ENCODE peak calls at places on chromosomes 2 and 18, in four cellular contexts. E is M059J, I is NCI-H510A treated with DMSO at 0.1 percent for 48 hours, A is LoVo. Y is an unnamed sample.
A peak's percentile ranks its signal among the peaks of the same experiment; 100 is the strongest.

GRCh38 chr2:239278941-239279365 is 121.9 kb downstream of the HDAC4 start:
- DNase-seq in E (no peak), A (no peak), I (no peak), Y (no peak)

GRCh38 chr2:25265022-25265421 is 76.7 kb downstream of the DNMT3A start:
- DNase-seq in I (no peak), E (no peak), A (no peak), Y (no peak)

GRCh38 chr2:120400546-120400945 is 54.6 kb downstream of the INHBB start:
- DNase-seq in E (no peak), A (no peak), I (no peak), Y (no peak)

GRCh38 chr2:240967681-240968621 is 30.5 kb upstream of the SNED1 start:
- DNase-seq in A (no peak), E (no peak), I (no peak), Y (no peak)

GRCh38 chr2:139217641-139218040 is 437.5 kb upstream of the NXPH2 start:
- DNase-seq in I (peak; percentile 44), E (no peak), A (no peak), Y (no peak)

GRCh38 chr18:78421392-78421791 is 558.2 kb upstream of the SALL3 start:
- DNase-seq in E (no peak), A (no peak), I (no peak), Y (no peak)

GRCh38 chr2:229870903-229871650 is 50.7 kb downstream of the TRIP12 start:
- DNase-seq in A (no peak), I (no peak), E (peak; percentile 74), Y (peak; percentile 35)

GRCh38 chr2:190119257-190119656 is 56.7 kb upstream of the MSTN start:
- DNase-seq in E (peak; percentile 36), I (no peak), A (no peak), Y (no peak)